ENCODE peak calls at places on chromosomes 4 and X, in five cellular contexts. L is neuronal stem cell, A is pancreas, C is substantia nigra, Q is AG08395. O is an unnamed sample.

GRCh38 chr4:95267081-95267480 is 281.7 kb downstream of the UNC5C start:
- DNase-seq in L (no peak), A (no peak), C (no peak), Q (no peak), O (no peak)

GRCh38 chr4:82371398-82371972 is 2.3 kb downstream of the HNRNPD start:
- DNase-seq in L (no peak), A (no peak), C (no peak), Q (peak; percentile 36), O (no peak)

GRCh38 chrX:47723689-47724088 is 64.7 kb upstream of the UXT start:
- DNase-seq in L (no peak), A (no peak), C (no peak), Q (no peak), O (no peak)

GRCh38 chr4:56863441-56864129 is 42.1 kb upstream of the SPINK2 start:
- DNase-seq in L (no peak), A (no peak), C (no peak), Q (no peak), O (no peak)

GRCh38 chrX:130625381-130625780 is 223.6 kb downstream of the RBMX2 start:
- DNase-seq in L (no peak), A (no peak), C (no peak), Q (no peak), O (no peak)

GRCh38 chrX:13164611-13165010 is 120.2 kb upstream of the FAM9C start:
- DNase-seq in L (no peak), A (no peak), C (no peak), Q (no peak), O (no peak)

GRCh38 chrX:111511477-111511876 is at the start of gene SERTM2:
- DNase-seq in L (no peak), A (no peak), C (no peak), Q (no peak), O (no peak)

GRCh38 chr4:150849016-150849415 is 166.1 kb downstream of the LRBA start:
- DNase-seq in L (no peak), A (no peak), C (no peak), Q (no peak), O (no peak)

GRCh38 chr4:161525121-161525520 is 638.7 kb downstream of the FSTL5 start:
- DNase-seq in L (no peak), A (no peak), C (no peak), Q (no peak), O (no peak)

O was measured in tibial nerve.